ENCODE peak calls at places on chromosomes 16 and 17, in five cellular contexts. P is HCT116, A is K562, Q is fibroblast of lung, K is keratinocyte. B is an unnamed sample.

GRCh38 chr17:78677303-78678219 is 100.4 kb upstream of the DNAH17 start:
- DNase-seq in P (no peak), A (no peak), Q (no peak), K (no peak), B (no peak)

GRCh38 chr17:78329263-78330059 is 30.4 kb downstream of the SOCS3 start:
- DNase-seq in P (peak; percentile 76), A (no peak), Q (peak; percentile 86), K (no peak), B (no peak)

GRCh38 chr17:16529906-16530305 is 37.9 kb upstream of the LRRC75A start:
- DNase-seq in P (no peak), A (no peak), Q (no peak), K (no peak), B (no peak)

GRCh38 chr17:81519284-81520020 is 6.9 kb upstream of the ACTG1 start:
- DNase-seq in P (peak; percentile 80), A (peak; percentile 91), Q (no peak), K (no peak), B (no peak)

GRCh38 chr17:16447676-16448075 is 32.3 kb downstream of the TRPV2 start:
- DNase-seq in P (no peak), A (no peak), Q (no peak), K (no peak), B (no peak)

GRCh38 chr17:79794659-79795511 is 2.0 kb downstream of the CBX8 start:
- DNase-seq in P (no peak), A (no peak), Q (no peak), K (no peak), B (no peak)

GRCh38 chr17:81164464-81165245 is 652 bp upstream of the PVALEF start:
- DNase-seq in P (no peak), A (no peak), Q (no peak), K (no peak), B (no peak)

GRCh38 chr17:11331790-11332526 is 90.9 kb downstream of the SHISA6 start:
- DNase-seq in P (no peak), A (no peak), Q (no peak), K (no peak), B (no peak)

GRCh38 chr17:54426287-54426886 is 474.3 kb upstream of the TOM1L1 start:
- DNase-seq in P (no peak), A (no peak), Q (no peak), K (no peak), B (peak; percentile 16)

GRCh38 chr16:66176111-66176510 is 190.4 kb upstream of the CDH5 start:
- DNase-seq in P (no peak), A (no peak), Q (no peak), K (no peak), B (no peak)

GRCh38 chr17:1999557-2000251 is 25.4 kb downstream of the RTN4RL1 start:
- DNase-seq in P (no peak), A (no peak), Q (peak; percentile 34), K (no peak), B (no peak)

GRCh38 chr17:1997146-1997586 is 28.0 kb downstream of the RTN4RL1 start:
- DNase-seq in P (no peak), A (no peak), Q (no peak), K (peak; percentile 88), B (no peak)

GRCh38 chr17:1996243-1997145 is 28.6 kb downstream of the RTN4RL1 start:
- DNase-seq in P (no peak), A (no peak), Q (no peak), K (no peak), B (no peak)

GRCh38 chr17:1998426-1998784 is 26.7 kb downstream of the RTN4RL1 start:
- DNase-seq in P (no peak), A (no peak), Q (no peak), K (no peak), B (no peak)

DNA sequence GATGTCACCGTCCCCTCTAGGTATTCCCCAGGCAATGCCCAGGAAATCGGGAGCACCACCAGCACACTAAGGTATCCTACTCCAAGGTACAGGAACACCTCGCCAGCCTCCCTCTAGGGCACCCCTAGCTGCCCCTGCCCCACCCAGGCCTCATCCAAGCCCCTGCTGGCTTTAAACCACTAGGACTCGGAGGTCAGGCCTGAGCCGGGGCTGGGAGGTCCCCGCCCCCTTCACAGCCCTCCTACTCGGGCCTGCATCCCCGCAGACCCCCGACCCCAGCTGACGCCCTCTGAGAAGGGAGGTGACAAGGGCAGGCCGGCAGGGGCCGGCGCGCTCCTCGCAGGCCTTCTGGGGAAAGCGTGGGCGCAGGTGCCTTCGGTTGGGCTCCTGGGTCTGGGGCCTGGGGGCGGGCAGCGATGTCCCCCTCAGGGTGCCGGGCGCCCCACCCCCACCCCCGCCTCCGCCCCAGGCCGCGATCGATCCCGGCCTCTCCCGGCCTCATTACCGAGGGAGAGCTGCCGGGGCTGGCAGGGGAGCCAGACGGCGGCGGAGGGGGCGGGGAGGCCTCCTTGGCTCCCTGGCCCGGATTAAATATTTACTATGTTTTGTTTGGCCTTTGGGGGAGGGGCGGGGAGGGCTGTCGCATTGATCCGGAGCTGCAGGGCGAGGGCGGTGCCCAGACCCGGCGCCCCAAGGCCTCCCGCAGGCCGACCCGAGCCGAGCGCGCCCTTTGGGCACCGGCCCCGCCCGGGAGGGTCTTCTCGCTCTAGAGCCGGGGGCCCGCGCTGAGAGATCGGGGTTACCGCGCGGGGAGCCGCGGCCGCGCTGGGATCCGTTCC is 27.3 kb downstream of the RTN4RL1 start:
- DNase-seq in P (no peak), A (no peak), Q (no peak), K (no peak), B (no peak)
- TF ChIP-seq EZH2 in P (no peak), A (no peak), Q (no peak), K (no peak), B (no peak)

GRCh38 chr16:57534881-57535658 is 1.3 kb downstream of the CCDC102A start:
- DNase-seq in P (no peak), A (no peak), Q (no peak), K (no peak), B (no peak)
- H3K4me3 ChIP-seq in P (peak overlapping the region; percentile 76), A (peak overlapping the region; percentile 78), Q (peak overlapping the region; percentile 89), K (peak overlapping the region; percentile 83), B (peak overlapping the region; percentile 78)

GRCh38 chr16:68737046-68737729 is at the start of gene CDH1:
- DNase-seq in P (peak; percentile 73), A (no peak), Q (no peak), K (no peak), B (no peak)
- TF ChIP-seq EZH2 in P (no peak), A (no peak), Q (peak; percentile 30), K (no peak), B (no peak)

GRCh38 chr16:68289202-68289601 is 21.5 kb downstream of the SLC7A6OS start:
- DNase-seq in P (no peak), A (no peak), Q (no peak), K (no peak), B (no peak)
- H3K4me3 ChIP-seq in P (no peak overlapping the region), A (no peak overlapping the region), Q (no peak overlapping the region), K (no peak overlapping the region), B (no peak overlapping the region)

GRCh38 chr17:45770632-45771472 is 13.3 kb upstream of the CRHR1 start:
- DNase-seq in P (no peak), A (no peak), Q (no peak), K (no peak), B (no peak)
- TF ChIP-seq EZH2 in P (no peak), A (no peak), Q (no peak), K (no peak), B (no peak)

GRCh38 chr17:42303694-42304093 is 15.4 kb downstream of the STAT5A start:
- DNase-seq in P (no peak), A (no peak), Q (no peak), K (no peak), B (no peak)
- H3K4me3 ChIP-seq in P (no peak overlapping the region), A (no peak overlapping the region), Q (no peak overlapping the region), K (no peak overlapping the region), B (no peak overlapping the region)